ENCODE peak calls at places on chromosomes 7 and 10, in seven cellular contexts. U is transverse colon, G is uterus, P is GM12878, A is adrenal gland, I is heart left ventricle, V is stomach. Y is an unnamed sample. For H3K36me3, the result is how much of the 10 kb centered on the place peaks cover.

GRCh38 chr7:137142376-137142775 is 201.2 kb downstream of the PTN start:
- DNase-seq in U (no peak), G (no peak), P (no peak), A (no peak), I (no peak), V (no peak), Y (no peak)

GRCh38 chr7:47693161-47693740 is 111.3 kb upstream of the TNS3 start:
- DNase-seq in U (no peak), G (no peak), P (no peak), A (no peak), I (no peak), V (no peak), Y (no peak)

GRCh38 chr10:36717118-36717517 is 408.3 kb upstream of the ANKRD30A start:
- DNase-seq in U (no peak), G (no peak), P (no peak), A (no peak), I (no peak), V (no peak), Y (no peak)

GRCh38 chr7:71131256-71131752 is 640 bp upstream of the GALNT17 start:
- DNase-seq in U (peak), G (peak), P (no peak), A (peak), I (peak), V (no peak), Y (no peak)

GRCh38 chr7:4715385-4715770 is 33.3 kb downstream of the FOXK1 start:
- DNase-seq in U (peak), G (peak), P (no peak), A (peak), I (peak), V (no peak), Y (peak)

GRCh38 chr7:130263130-130263529 is 3.5 kb upstream of the CPA2 start:
- DNase-seq in U (no peak), G (no peak), P (no peak), A (no peak), I (no peak), V (no peak), Y (no peak)

GRCh38 chr7:133252858-133253521 is at the start of gene EXOC4:
- DNase-seq in U (peak), G (peak), P (peak), A (peak), I (peak), V (peak), Y (peak)

GRCh38 chr10:72508033-72508432 is 117.8 kb downstream of the MICU1 start:
- DNase-seq in U (no peak), G (no peak), P (no peak), A (no peak), I (no peak), V (no peak), Y (no peak)

GRCh38 chr10:122307669-122308486 is 36.8 kb downstream of the BTBD16 start:
- DNase-seq in U (peak), G (peak), P (peak), A (peak), I (peak), V (no peak), Y (no peak)

GRCh38 chr7:68663392-68663791 is 934.9 kb upstream of the AUTS2 start:
- DNase-seq in U (no peak), G (no peak), P (no peak), A (no peak), I (no peak), V (no peak), Y (no peak)

GRCh38 chr10:63094405-63094804 is 38.7 kb upstream of the NRBF2 start:
- DNase-seq in U (no peak), G (no peak), P (no peak), A (no peak), I (no peak), V (no peak), Y (no peak)

GRCh38 chr10:44937201-44938005 is 22.2 kb upstream of the RASSF4 start:
- DNase-seq in U (no peak), G (no peak), P (no peak), A (no peak), I (peak), V (no peak), Y (no peak)

GRCh38 chr7:107690611-107691010 is 30.0 kb downstream of the SLC26A4 start:
- DNase-seq in U (no peak), G (no peak), P (no peak), A (no peak), I (no peak), V (no peak), Y (no peak)

GRCh38 chr7:105010538-105011523 is 3.2 kb upstream of the KMT2E start:
- DNase-seq in U (no peak), G (no peak), P (no peak), A (no peak), I (no peak), V (no peak), Y (no peak)

GRCh38 chr7:148865283-148865682 is 18.8 kb downstream of the EZH2 start:
- DNase-seq in U (no peak), G (no peak), P (no peak), A (no peak), I (no peak), V (no peak), Y (no peak)

GRCh38 chr10:123999261-123999660 is 94.1 kb downstream of the CHST15 start:
- DNase-seq in U (no peak), G (no peak), P (no peak), A (no peak), I (no peak), V (no peak), Y (no peak)

GRCh38 chr7:107268593-107268992 is 99.8 kb downstream of the HBP1 start:
- DNase-seq in U (no peak), G (no peak), P (no peak), A (no peak), I (no peak), V (no peak), Y (no peak)

GRCh38 chr7:73749931-73750776 is 11.6 kb upstream of the ABHD11 start:
- DNase-seq in U (peak), G (no peak), P (no peak), A (no peak), I (peak), V (no peak), Y (no peak)

GRCh38 chr10:44517635-44518034 is 132.7 kb upstream of the CXCL12 start:
- DNase-seq in U (no peak), G (no peak), P (no peak), A (no peak), I (no peak), V (no peak), Y (no peak)

GRCh38 chr10:112570585-112570984 is 123.6 kb downstream of the VTI1A start:
- DNase-seq in U (no peak), G (no peak), P (no peak), A (no peak), I (no peak), V (no peak), Y (no peak)

GRCh38 chr10:44395396-44395795 is 10.5 kb upstream of the CXCL12 start:
- DNase-seq in U (peak), G (peak), P (no peak), A (no peak), I (no peak), V (no peak), Y (no peak)

GRCh38 chr10:132691711-132692153 is 94.2 kb downstream of the NKX6-2 start:
- DNase-seq in U (no peak), G (no peak), P (no peak), A (no peak), I (peak), V (no peak), Y (peak)

GRCh38 chr10:35079267-35079666 is 10.9 kb downstream of the CUL2 start:
- DNase-seq in U (no peak), G (no peak), P (no peak), A (no peak), I (no peak), V (no peak), Y (no peak)

GRCh38 chr10:53744746-53745145 is 972.2 kb upstream of the MBL2 start:
- DNase-seq in U (no peak), G (no peak), P (no peak), A (no peak), I (no peak), V (no peak), Y (no peak)

GRCh38 chr10:81680374-81680773 is 194.6 kb upstream of the NRG3 start:
- DNase-seq in U (no peak), G (no peak), P (no peak), A (no peak), I (no peak), V (no peak), Y (no peak)

GRCh38 chr7:54161621-54162020 is 380.6 kb upstream of the VSTM2A start:
- DNase-seq in U (no peak), G (no peak), P (no peak), A (no peak), I (no peak), V (no peak), Y (no peak)

GRCh38 chr7:120951826-120952225 is 1.2 kb downstream of the ING3 start:
- DNase-seq in U (no peak), G (no peak), P (no peak), A (no peak), I (no peak), V (no peak), Y (no peak)

GRCh38 chr7:55534262-55534915 is 37.9 kb downstream of the VOPP1 start:
- DNase-seq in U (peak), G (no peak), P (peak), A (peak), I (no peak), V (no peak), Y (no peak)

GRCh38 chr7:156533420-156533819 is 107.2 kb upstream of the RNF32 start:
- DNase-seq in U (no peak), G (no peak), P (no peak), A (no peak), I (no peak), V (no peak), Y (no peak)

GRCh38 chr7:144087230-144087629 is 1.2 kb downstream of the OR2A12 start:
- DNase-seq in U (no peak), G (no peak), P (no peak), A (no peak), I (no peak), V (no peak), Y (no peak)

GRCh38 chr10:65907199-65907712 is 1018.6 kb upstream of the LRRTM3 start:
- DNase-seq in U (no peak), G (no peak), P (no peak), A (no peak), I (no peak), V (no peak), Y (no peak)

GRCh38 chr7:93196331-93196730 is 29.9 kb downstream of the HEPACAM2 start:
- DNase-seq in U (peak), G (no peak), P (no peak), A (no peak), I (no peak), V (no peak), Y (no peak)

GRCh38 chr7:133364959-133365680 is 112.2 kb downstream of the EXOC4 start:
- DNase-seq in U (no peak), G (no peak), P (no peak), A (no peak), I (no peak), V (no peak), Y (no peak)

GRCh38 chr10:70000262-70000661 is 52.4 kb upstream of the MACROH2A2 start:
- DNase-seq in U (no peak), G (no peak), P (no peak), A (no peak), I (no peak), V (no peak), Y (no peak)

GRCh38 chr10:80382989-80383388 is 25.4 kb upstream of the PRXL2A start:
- DNase-seq in U (peak), G (peak), P (peak), A (peak), I (no peak), V (no peak), Y (no peak)

GRCh38 chr7:54622696-54623309 is 80.6 kb downstream of the VSTM2A start:
- DNase-seq in U (no peak), G (no peak), P (no peak), A (no peak), I (no peak), V (no peak), Y (no peak)

GRCh38 chr7:157279973-157280841 is 56.6 kb upstream of the DNAJB6 start:
- DNase-seq in U (no peak), G (no peak), P (no peak), A (no peak), I (no peak), V (no peak), Y (peak)

GRCh38 chr7:158602041-158602440 is 14.4 kb upstream of the PTPRN2 start:
- DNase-seq in U (no peak), G (no peak), P (no peak), A (no peak), I (no peak), V (no peak), Y (no peak)

GRCh38 chr7:99129001-99129400 is 14.9 kb downstream of the SMURF1 start:
- DNase-seq in U (no peak), G (no peak), P (no peak), A (no peak), I (no peak), V (no peak), Y (no peak)

GRCh38 chr7:32890553-32891045 is 961 bp downstream of the KBTBD2 start:
- DNase-seq in U (peak), G (peak), P (peak), A (no peak), I (no peak), V (no peak), Y (no peak)
- TF ChIP-seq POLR2A in U (peak), G (peak), P (no peak), A (no peak), I (no peak), V (no peak), Y (no peak)

DNA sequence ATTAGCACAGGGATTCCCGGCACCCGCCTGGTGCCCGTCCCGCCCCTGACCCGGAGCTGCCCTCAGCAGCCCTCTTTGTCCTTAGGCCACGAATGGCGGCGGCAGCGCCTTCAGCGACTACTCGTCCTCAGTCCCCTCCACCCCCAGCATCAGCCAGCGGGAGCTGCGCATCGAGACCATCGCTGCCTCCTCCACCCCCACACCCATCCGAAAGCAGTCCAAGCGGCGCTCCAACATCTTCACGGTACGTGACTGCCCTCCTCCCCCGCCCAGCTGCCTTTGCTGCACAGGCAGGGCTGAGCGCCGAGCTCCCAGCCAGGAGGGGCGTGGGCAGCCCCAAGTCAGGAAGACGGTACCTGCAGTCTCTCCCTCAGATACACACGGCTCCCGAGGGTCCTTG is 33.6 kb downstream of the AGAP3 start:
- DNase-seq in U (no peak), G (no peak), P (no peak), A (no peak), I (no peak), V (no peak), Y (no peak)
- H3K36me3 ChIP-seq in U (under half), G (under half), P (under half), A (half or more), I (half or more), V (under half), Y (under half)

DNA sequence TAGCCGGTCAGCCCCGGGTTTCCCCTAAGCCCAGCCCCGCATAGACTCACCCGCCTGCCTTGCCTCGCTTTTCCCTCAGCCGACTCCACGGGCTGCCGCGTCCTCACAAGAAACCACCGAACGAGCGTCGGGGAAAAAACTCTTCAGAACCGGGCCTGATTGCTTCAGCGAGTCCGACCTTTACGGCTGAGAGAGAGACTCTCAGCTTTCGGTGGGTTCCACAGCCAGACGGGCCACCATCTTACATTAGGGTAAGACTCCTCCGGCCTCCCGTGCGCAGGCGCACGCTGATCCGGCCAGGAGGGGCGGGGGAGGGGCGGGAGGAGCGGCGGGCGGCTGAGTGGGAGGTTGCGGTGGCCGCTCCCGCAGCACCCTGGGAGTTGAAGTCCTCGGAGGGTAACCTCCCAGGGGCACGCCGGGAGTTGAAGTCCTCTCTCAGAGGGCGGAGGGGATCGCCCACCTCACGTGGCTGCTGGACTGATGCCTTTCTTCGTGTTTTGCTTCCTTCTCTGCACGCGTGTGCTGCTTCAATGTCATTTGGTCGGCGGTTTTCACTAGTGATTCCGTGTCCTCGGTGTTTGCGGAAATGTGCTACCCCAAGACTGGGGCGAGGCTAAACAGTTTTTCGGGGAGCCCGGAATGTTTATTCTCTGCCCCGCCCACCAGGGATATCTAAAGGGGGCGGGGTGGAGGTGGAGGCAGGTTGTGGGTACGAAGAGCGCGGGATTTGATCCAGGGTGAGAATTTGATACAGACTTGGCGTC is at the start of gene CNOT4:
- DNase-seq in U (peak), G (peak), P (peak), A (peak), I (peak), V (peak), Y (peak)
- TF ChIP-seq POLR2A in U (peak), G (peak), P (peak), A (peak), I (no peak), V (no peak), Y (peak)

GRCh38 chr10:119422685-119423509 is 119.6 kb downstream of the RGS10 start:
- DNase-seq in U (no peak), G (no peak), P (no peak), A (no peak), I (peak), V (no peak), Y (no peak)
- H3K36me3 ChIP-seq in U (under half), G (under half), P (under half), A (under half), I (under half), V (under half), Y (under half)

DNA sequence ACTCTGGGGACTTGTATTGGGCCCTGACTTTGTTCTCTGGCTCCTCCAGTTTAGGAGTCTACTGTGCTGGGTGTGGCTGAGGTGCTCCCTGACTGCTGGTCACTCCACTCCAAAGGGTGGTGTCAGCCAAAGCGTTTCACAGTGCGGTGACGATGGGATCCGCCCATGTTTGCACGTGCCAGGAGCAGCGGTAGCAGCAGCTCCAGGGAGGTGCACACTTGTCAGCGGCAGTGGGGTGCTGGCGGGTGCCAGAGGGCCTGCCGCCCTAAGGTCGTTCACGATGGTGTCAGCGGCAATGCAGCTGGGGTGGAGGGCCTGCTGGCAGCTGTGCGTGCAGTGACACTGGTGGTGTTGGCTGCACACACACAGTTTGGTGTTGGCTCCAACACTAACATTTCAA is 268.5 kb upstream of the AKR1E2 start:
- DNase-seq in U (no peak), G (no peak), P (no peak), A (no peak), I (no peak), V (no peak), Y (no peak)
- TF ChIP-seq POLR2A in U (no peak), G (no peak), P (no peak), A (no peak), I (no peak), V (no peak), Y (no peak)

GRCh38 chr10:59493017-59493416 is 130.7 kb upstream of the FAM13C start:
- DNase-seq in U (no peak), G (no peak), P (no peak), A (no peak), I (no peak), V (no peak), Y (no peak)
- H3K36me3 ChIP-seq in U (under half), G (under half), P (under half), A (under half), I (under half), V (under half), Y (under half)

DNA sequence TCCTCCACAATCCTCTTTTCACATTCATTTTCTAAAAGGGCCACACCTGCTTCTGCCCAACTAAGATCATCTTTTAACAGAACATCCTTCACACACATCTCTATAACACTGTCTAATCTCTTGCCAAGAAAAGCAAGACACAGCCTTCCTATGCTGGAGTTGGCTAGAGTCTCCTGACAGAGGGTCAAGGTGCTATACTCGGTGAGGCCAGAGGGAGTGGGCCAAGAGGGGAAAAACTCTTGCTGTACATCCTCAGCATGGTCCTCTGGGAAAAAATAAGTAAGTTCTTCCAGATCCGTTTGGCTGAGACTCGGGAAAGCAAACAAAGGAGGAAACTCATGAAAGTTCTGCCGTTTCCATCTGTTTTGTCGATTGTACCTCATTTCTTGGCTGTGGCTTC is 34.0 kb downstream of the VWDE start:
- DNase-seq in U (no peak), G (no peak), P (no peak), A (no peak), I (no peak), V (no peak), Y (no peak)
- TF ChIP-seq POLR2A in U (no peak), G (no peak), P (no peak), A (no peak), I (no peak), V (no peak), Y (no peak)

DNA sequence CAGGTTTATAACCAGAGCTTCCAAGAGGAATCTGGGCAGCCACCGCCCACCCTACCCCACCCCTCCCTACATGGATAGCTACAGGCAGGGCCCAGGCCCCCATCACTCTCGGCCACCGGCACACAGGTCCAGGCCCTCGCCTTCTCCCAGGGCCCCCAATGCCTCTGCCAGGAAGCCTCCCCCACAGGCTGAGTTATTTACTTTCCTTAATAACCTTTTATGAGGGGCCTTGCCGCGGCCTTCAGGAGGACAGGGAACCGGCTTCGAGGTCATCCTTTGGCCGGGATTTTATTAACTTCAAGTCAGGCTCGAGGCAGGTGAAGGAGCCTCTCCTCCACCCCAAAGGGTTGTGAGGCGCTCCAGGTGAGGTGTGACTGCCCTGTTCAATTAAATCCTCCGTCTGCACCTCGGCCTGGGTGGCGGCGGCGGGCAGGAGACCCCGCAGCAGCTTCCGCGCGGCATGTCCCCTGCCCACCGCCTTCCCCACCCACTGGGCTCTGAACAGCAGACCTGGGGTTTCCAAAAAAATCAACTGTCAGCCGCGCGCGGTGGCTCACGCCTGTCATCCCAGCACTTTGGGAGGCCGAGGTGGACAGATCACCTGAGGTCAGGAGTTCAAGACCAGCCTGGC is 106.5 kb downstream of the MICALL2 start:
- DNase-seq in U (no peak), G (no peak), P (no peak), A (no peak), I (peak), V (no peak), Y (peak)
- H3K36me3 ChIP-seq in U (under half), G (under half), P (under half), A (under half), I (under half), V (under half), Y (under half)

Y was measured in right lobe of liver.